ENCODE peak calls at places on chromosome 22, in seven cellular contexts. S is SIG-M5; K is WTC11; O is activated CD4-positive, alpha-beta T cell treated with anti-CD3 and anti-CD28 coated beads, Interleukin-2, amount 50 U/mL, for 4 hours; P is H1; Z is stomach; M is EH. X is an unnamed sample.

GRCh38 chr22:38257170-38257569 is 15.6 kb downstream of the TMEM184B start:
- DNase-seq in S (no peak), P (no peak), M (peak; percentile 89), O (no peak), K (no peak), Z (no peak), X (no peak)

GRCh38 chr22:44538071-44538470 is 40.0 kb upstream of the RTL6 start:
- DNase-seq in K (no peak), Z (no peak), O (no peak), P (no peak), S (no peak), M (peak; percentile 68), X (no peak)

GRCh38 chr22:36386900-36387663 is 685 bp downstream of the MYH9 start:
- DNase-seq in P (no peak), S (no peak), K (peak; percentile 28), M (peak; percentile 41), O (peak; percentile 31), Z (peak; percentile 81), X (peak; percentile 82)

GRCh38 chr22:36211237-36211881 is 9.8 kb upstream of the APOL4 start:
- DNase-seq in K (no peak), Z (no peak), S (no peak), M (peak; percentile 69), O (no peak), P (no peak), X (no peak)

GRCh38 chr22:38840129-38840528 is 3.7 kb downstream of the NPTXR start:
- DNase-seq in S (no peak), P (no peak), Z (no peak), M (no peak), O (no peak), K (no peak), X (no peak)

GRCh38 chr22:17930455-17931313 is 93.7 kb downstream of the MICAL3 start:
- DNase-seq in O (no peak), P (no peak), K (no peak), Z (peak; percentile 17), S (no peak), M (no peak), X (no peak)

GRCh38 chr22:23064381-23065068 is 5.8 kb upstream of the GNAZ start:
- DNase-seq in K (peak; percentile 5), M (no peak), P (peak; percentile 39), Z (no peak), O (no peak), S (no peak), X (no peak)

GRCh38 chr22:26763633-26764295 is 106.4 kb downstream of the MIAT start:
- DNase-seq in P (no peak), Z (no peak), O (no peak), M (peak; percentile 87), K (no peak), S (no peak), X (no peak)

GRCh38 chr22:45308624-45309421 is 911 bp upstream of the FAM118A start:
- DNase-seq in P (peak; percentile 54), O (no peak), S (no peak), K (no peak), M (no peak), Z (no peak), X (peak; percentile 64)

GRCh38 chr22:22036588-22036987 is 54.0 kb upstream of the TOP3B start:
- DNase-seq in K (no peak), P (no peak), M (no peak), Z (no peak), O (no peak), S (no peak), X (no peak)

GRCh38 chr22:45139693-45140092 is 24.0 kb upstream of the NUP50 start:
- DNase-seq in O (no peak), M (peak; percentile 11), K (no peak), S (no peak), Z (no peak), P (no peak), X (no peak)

GRCh38 chr22:44924098-44924497 is 85.7 kb downstream of the PHF21B start:
- DNase-seq in O (no peak), K (no peak), S (no peak), P (no peak), Z (no peak), M (no peak), X (no peak)

X was measured in mucosa of descending colon.